ENCODE peak calls at places on chromosome 5, in five cellular contexts. P is lung, A is A549, G is GM23248, T is thoracic aorta. Y is an unnamed sample.
A peak's percentile ranks its signal among the peaks of the same experiment; 100 is the strongest.

GRCh38 chr5:139877129-139877597 is 81.6 kb downstream of the PSD2 start:
- DNase-seq in T (no peak), P (no peak), G (no peak), A (no peak), Y (no peak)

GRCh38 chr5:177452688-177453638 is 6.3 kb downstream of the PRR7 start:
- DNase-seq in G (peak; percentile 26), P (no peak), T (no peak), A (no peak), Y (no peak)

GRCh38 chr5:74324556-74324955 is 316.0 kb downstream of the ENC1 start:
- DNase-seq in G (no peak), T (no peak), A (no peak), P (no peak), Y (no peak)

GRCh38 chr5:136018814-136019777 is 9.7 kb upstream of the TGFBI start:
- DNase-seq in G (peak; percentile 96), P (no peak), T (peak; percentile 31), A (peak; percentile 80), Y (peak; percentile 97)

GRCh38 chr5:881551-881935 is 11.1 kb downstream of the BRD9 start:
- DNase-seq in P (no peak), A (no peak), T (no peak), G (no peak), Y (no peak)

GRCh38 chr5:159096555-159097460 is 2.9 kb downstream of the EBF1 start:
- DNase-seq in A (no peak), T (no peak), G (no peak), P (no peak), Y (no peak)

GRCh38 chr5:67696446-67696845 is 499.8 kb upstream of the CD180 start:
- DNase-seq in A (no peak), T (no peak), G (no peak), P (no peak), Y (no peak)

GRCh38 chr5:172007795-172008465 is 1.5 kb upstream of the FBXW11 start:
- DNase-seq in A (no peak), T (no peak), P (no peak), G (peak; percentile 70), Y (peak; percentile 89)

GRCh38 chr5:3035452-3035851 is 284.0 kb upstream of the IRX2 start:
- DNase-seq in G (no peak), T (no peak), P (no peak), A (no peak), Y (no peak)

GRCh38 chr5:101716941-101717340 is 579.1 kb downstream of the SLCO4C1 start:
- DNase-seq in T (no peak), A (no peak), G (no peak), P (no peak), Y (no peak)

GRCh38 chr5:166625210-166625865 is 1666.1 kb upstream of the WWC1 start:
- DNase-seq in T (no peak), P (no peak), A (no peak), G (no peak), Y (no peak)

GRCh38 chr5:124519396-124519795 is 227.0 kb downstream of the ZNF608 start:
- DNase-seq in P (no peak), G (peak; percentile 91), A (no peak), T (peak; percentile 47), Y (peak; percentile 58)

GRCh38 chr5:126656397-126657007 is 55.8 kb downstream of the PHAX start:
- DNase-seq in A (peak; percentile 59), T (no peak), P (no peak), G (peak; percentile 71), Y (no peak)

GRCh38 chr5:135234242-135235000 is 164.6 kb downstream of the MACROH2A1 start:
- DNase-seq in A (no peak), T (no peak), G (no peak), P (no peak), Y (no peak)

GRCh38 chr5:9176641-9177040 is 369.2 kb downstream of the SEMA5A start:
- DNase-seq in P (no peak), A (no peak), G (no peak), T (no peak), Y (no peak)

GRCh38 chr5:36573441-36573840 is 33.0 kb upstream of the SLC1A3 start:
- DNase-seq in T (no peak), P (no peak), A (no peak), G (peak; percentile 73), Y (peak; percentile 90)

GRCh38 chr5:58016329-58016728 is 443.6 kb downstream of the PLK2 start:
- DNase-seq in A (peak; percentile 4), P (no peak), G (peak; percentile 46), T (no peak), Y (no peak)

GRCh38 chr5:113232667-113233066 is 202.1 kb downstream of the TSSK1B start:
- DNase-seq in G (peak; percentile 42), T (no peak), A (no peak), P (no peak), Y (no peak)

GRCh38 chr5:124677999-124678385 is 68.4 kb downstream of the ZNF608 start:
- DNase-seq in G (no peak), A (no peak), T (no peak), P (no peak), Y (no peak)

GRCh38 chr5:6686916-6687409 is 26.3 kb upstream of the TENT4A start:
- DNase-seq in T (no peak), A (no peak), P (peak; percentile 22), G (peak; percentile 79), Y (peak; percentile 35)

GRCh38 chr5:317086-317811 is 4.3 kb upstream of the AHRR start:
- DNase-seq in A (peak; percentile 88), P (no peak), T (no peak), G (peak; percentile 89), Y (peak; percentile 65)

GRCh38 chr5:180602481-180603075 is 11.3 kb upstream of the SCGB3A1 start:
- DNase-seq in P (no peak), T (no peak), G (no peak), A (no peak), Y (no peak)

GRCh38 chr5:107224272-107224671 is 446.5 kb downstream of the EFNA5 start:
- DNase-seq in T (no peak), G (no peak), A (no peak), P (no peak), Y (no peak)

GRCh38 chr5:123099514-123100151 is 10.6 kb downstream of the PRDM6 start:
- DNase-seq in P (no peak), G (no peak), T (no peak), A (peak; percentile 60), Y (no peak)
- H3K4me3 ChIP-seq in P (no peak overlapping the region), G (no peak overlapping the region), T (peak overlapping the region; percentile 93), A (peak overlapping the region; percentile 59), Y (peak overlapping the region; percentile 35)

GRCh38 chr5:65482280-65482726 is 583 bp upstream of the ADAMTS6 start:
- DNase-seq in T (no peak), P (no peak), A (no peak), G (peak; percentile 64), Y (peak; percentile 24)

GRCh38 chr5:65481635-65482271 is at the start of gene ADAMTS6:
- DNase-seq in A (peak; percentile 68), P (peak; percentile 83), T (peak; percentile 66), G (peak; percentile 100), Y (peak; percentile 95)

GRCh38 chr5:65481171-65481575 is 547 bp downstream of the ADAMTS6 start:
- DNase-seq in T (no peak), A (no peak), G (peak; percentile 44), P (no peak), Y (no peak)

GRCh38 chr5:65483474-65484346 is 2.0 kb upstream of the ADAMTS6 start:
- DNase-seq in P (no peak), T (no peak), A (peak; percentile 63), G (peak; percentile 89), Y (peak; percentile 32)

GRCh38 chr5:65482727-65483473 is 1.2 kb upstream of the ADAMTS6 start:
- DNase-seq in G (peak; percentile 73), T (no peak), A (peak; percentile 7), P (no peak), Y (peak; percentile 60)
- H3K27ac ChIP-seq in G (peak overlapping the region; percentile 96), T (peak overlapping the region; percentile 85), A (peak overlapping the region; percentile 42), P (peak overlapping the region; percentile 96), Y (peak overlapping the region; percentile 97)

GRCh38 chr5:138033275-138033808 is 463 bp upstream of the FAM13B start:
- DNase-seq in T (no peak), A (no peak), G (peak; percentile 54), P (no peak), Y (no peak)

GRCh38 chr5:138029944-138030343 is 2.9 kb downstream of the FAM13B start:
- DNase-seq in G (no peak), P (no peak), A (no peak), T (no peak), Y (no peak)

GRCh38 chr5:138033916-138034315 is 1.0 kb upstream of the FAM13B start:
- DNase-seq in A (no peak), P (no peak), T (no peak), G (peak; percentile 88), Y (peak; percentile 55)

GRCh38 chr5:138032572-138033274 is at the start of gene FAM13B:
- DNase-seq in G (peak; percentile 84), T (peak; percentile 15), A (peak; percentile 85), P (peak; percentile 77), Y (peak; percentile 40)

DNA sequence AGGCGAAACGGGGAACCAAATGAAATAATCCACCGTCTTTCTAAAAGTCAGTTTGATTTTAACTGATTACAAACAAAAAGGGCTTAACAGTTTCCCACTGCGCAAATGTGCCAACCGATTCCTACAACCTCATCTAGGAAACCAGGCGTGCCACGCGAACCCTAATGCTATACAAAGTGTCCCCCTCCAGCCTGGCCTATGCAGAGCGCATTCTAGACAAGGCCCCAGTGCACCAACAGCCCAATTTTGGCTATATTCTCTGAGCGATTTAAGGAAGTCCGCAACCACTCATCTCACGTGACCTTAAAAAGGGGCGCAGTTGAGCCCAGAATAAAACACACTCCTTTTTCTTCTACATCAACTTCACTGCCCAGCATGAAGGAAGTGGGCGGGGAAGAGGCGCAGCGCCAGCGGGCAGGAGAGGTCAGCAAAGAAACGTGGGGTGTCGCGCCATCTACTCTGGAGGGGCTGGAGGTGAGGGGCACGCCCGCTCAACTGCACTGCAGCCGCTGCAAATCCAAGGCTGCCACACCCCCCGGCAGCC is 779 bp downstream of the FAM13B start:
- DNase-seq in T (peak; percentile 22), A (no peak), G (peak; percentile 69), P (peak; percentile 75), Y (peak; percentile 5)
- H3K4me3 ChIP-seq in T (peak overlapping the region; percentile 100), A (peak overlapping the region; percentile 89), G (peak overlapping the region; percentile 95), P (peak overlapping the region; percentile 93), Y (peak overlapping the region; percentile 97)

GRCh38 chr5:143521891-143522290 is 118.4 kb upstream of the NR3C1 start:
- DNase-seq in A (no peak), T (no peak), G (no peak), P (no peak), Y (no peak)
- H3K27ac ChIP-seq in A (no peak overlapping the region), T (no peak overlapping the region), G (no peak overlapping the region), P (no peak overlapping the region), Y (no peak overlapping the region)

Y was measured in brain microvascular endothelial cell.